ENCODE peak calls at places on chromosomes 12 and 14, in six cellular contexts. I, S, O, U, V and K are unnamed samples.

GRCh38 chr12:62600038-62600437 is 133.4 kb downstream of the MON2 start:
- DNase-seq in S (no peak), V (no peak), O (no peak), I (no peak), U (no peak), K (no peak)

GRCh38 chr12:11765817-11766794 is 116.6 kb downstream of the ETV6 start:
- DNase-seq in O (no peak), I (no peak), S (no peak), U (peak; percentile 15), V (no peak), K (peak; percentile 69)

GRCh38 chr12:123270380-123271181 is 1.1 kb downstream of the CDK2AP1 start:
- DNase-seq in O (peak; percentile 26), V (peak; percentile 61), U (no peak), S (no peak), I (no peak), K (peak; percentile 83)

GRCh38 chr12:107435072-107435471 is 250.5 kb upstream of the PWP1 start:
- DNase-seq in O (no peak), I (no peak), V (no peak), S (no peak), U (peak; percentile 17), K (no peak)

GRCh38 chr14:35378638-35379568 is 25.6 kb downstream of the NFKBIA start:
- DNase-seq in S (no peak), I (no peak), V (no peak), O (no peak), U (no peak), K (no peak)

GRCh38 chr12:129696405-129696804 is 207.4 kb downstream of the TMEM132D start:
- DNase-seq in O (no peak), U (peak; percentile 70), V (no peak), I (no peak), S (no peak), K (no peak)

GRCh38 chr14:76993743-76994142 is 34.8 kb downstream of the IRF2BPL start:
- DNase-seq in I (no peak), S (no peak), U (no peak), V (no peak), O (peak; percentile 81), K (no peak)

GRCh38 chr14:68341765-68342212 is 451.1 kb downstream of the ZFP36L1 start:
- DNase-seq in U (no peak), I (no peak), V (no peak), S (no peak), O (no peak), K (no peak)

GRCh38 chr14:63875311-63875710 is 22.5 kb downstream of the SYNE2 start:
- DNase-seq in I (no peak), U (no peak), S (no peak), V (no peak), O (no peak), K (no peak)

GRCh38 chr14:39491134-39491541 is 58.9 kb upstream of the FBXO33 start:
- DNase-seq in S (peak; percentile 4), V (peak; percentile 82), U (peak; percentile 55), O (no peak), I (no peak), K (no peak)

GRCh38 chr14:52124791-52125661 is 56.2 kb upstream of the NID2 start:
- DNase-seq in V (peak; percentile 43), I (no peak), O (no peak), S (no peak), U (peak; percentile 79), K (peak; percentile 95)

GRCh38 chr14:50038398-50039119 is 77.8 kb downstream of the VCPKMT start:
- DNase-seq in O (no peak), S (peak; percentile 67), I (no peak), V (no peak), U (peak; percentile 55), K (peak; percentile 93)

GRCh38 chr14:101912841-101913240 is 51.5 kb upstream of the DYNC1H1 start:
- DNase-seq in I (no peak), V (no peak), O (no peak), S (no peak), U (no peak), K (no peak)
- H3K36me3 ChIP-seq in I (peaks cover 55% of the 10 kb centered on the region), V (peaks cover 22% of the 10 kb centered on the region), O (peaks cover 50% of the 10 kb centered on the region), S (peaks cover 3% of the 10 kb centered on the region), U (no peaks in the 10 kb centered on the region), K (peaks cover 53% of the 10 kb centered on the region)

GRCh38 chr12:57724936-57725740 is 13.4 kb downstream of the AGAP2 start:
- DNase-seq in O (no peak), I (no peak), S (no peak), U (no peak), V (no peak), K (peak; percentile 74)
- H3K36me3 ChIP-seq in O (no peaks in the 10 kb centered on the region), I (peaks cover 42% of the 10 kb centered on the region), S (no peaks in the 10 kb centered on the region), U (no peaks in the 10 kb centered on the region), V (peaks cover 1% of the 10 kb centered on the region), K (peaks cover 4% of the 10 kb centered on the region)

DNA sequence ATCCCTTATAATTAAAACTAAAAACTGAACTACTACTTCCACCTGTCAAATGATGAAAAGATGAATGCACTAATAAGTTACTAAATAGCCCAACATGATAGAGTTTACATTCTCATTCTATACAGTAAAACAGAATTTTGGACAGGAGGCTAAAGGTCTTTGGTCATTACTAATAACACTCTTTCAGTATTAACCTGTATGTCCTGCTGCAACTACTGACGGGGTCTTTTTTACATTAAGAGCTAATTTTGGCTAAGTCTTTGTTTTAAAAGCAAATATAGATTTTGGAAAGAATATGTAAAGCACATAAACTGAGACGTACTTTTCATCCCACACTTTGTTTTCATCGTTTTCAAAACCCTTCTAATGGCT is 175.4 kb upstream of the CDKN3 start:
- DNase-seq in I (no peak), S (no peak), U (no peak), V (no peak), O (no peak), K (peak; percentile 58)
- H3K36me3 ChIP-seq in I (no peaks in the 10 kb centered on the region), S (no peaks in the 10 kb centered on the region), U (no peaks in the 10 kb centered on the region), V (no peaks in the 10 kb centered on the region), O (no peaks in the 10 kb centered on the region), K (no peaks in the 10 kb centered on the region)

DNA sequence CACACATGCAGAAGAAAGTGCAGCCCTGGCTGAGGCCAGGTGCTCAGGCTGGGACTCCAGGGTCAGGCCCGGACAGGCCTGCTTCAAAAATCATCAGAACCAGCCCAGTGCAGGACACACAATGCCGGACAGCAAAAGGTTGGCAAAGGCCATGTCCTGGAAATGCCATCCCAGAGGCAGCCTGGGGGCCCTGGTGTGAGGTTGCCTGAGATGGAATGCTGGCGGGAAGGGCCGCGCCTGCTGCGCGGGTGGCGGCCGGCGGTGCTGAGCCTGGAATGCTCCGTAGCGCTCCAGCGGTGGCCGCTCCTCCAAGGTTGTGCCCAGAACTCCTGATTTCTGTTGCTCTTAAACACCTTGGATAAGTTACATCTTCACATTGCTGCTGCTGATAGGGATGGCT is 21.7 kb upstream of the CRIP2 start:
- DNase-seq in O (no peak), I (no peak), V (no peak), U (no peak), S (no peak), K (no peak)
- H3K36me3 ChIP-seq in O (peaks cover 86% of the 10 kb centered on the region), I (no peaks in the 10 kb centered on the region), V (peaks cover 43% of the 10 kb centered on the region), U (peaks cover 15% of the 10 kb centered on the region), S (no peaks in the 10 kb centered on the region), K (peaks cover 29% of the 10 kb centered on the region)

GRCh38 chr14:23388996-23389395 is 12.2 kb downstream of the CMTM5 start:
- DNase-seq in S (no peak), O (no peak), U (no peak), I (no peak), V (no peak), K (no peak)
- H3K36me3 ChIP-seq in S (no peaks in the 10 kb centered on the region), O (no peaks in the 10 kb centered on the region), U (no peaks in the 10 kb centered on the region), I (no peaks in the 10 kb centered on the region), V (no peaks in the 10 kb centered on the region), K (no peaks in the 10 kb centered on the region)

GRCh38 chr12:48775991-48776649 is 12.8 kb downstream of the ADCY6 start:
- DNase-seq in I (no peak), V (no peak), O (no peak), S (no peak), U (no peak), K (peak; percentile 45)

GRCh38 chr12:48777501-48778400 is 11.1 kb downstream of the ADCY6 start:
- DNase-seq in U (peak; percentile 37), V (no peak), S (no peak), I (no peak), O (no peak), K (peak; percentile 85)

GRCh38 chr12:48773686-48774085 is 15.2 kb downstream of the ADCY6 start:
- DNase-seq in I (no peak), V (no peak), S (no peak), U (no peak), O (no peak), K (peak; percentile 19)

GRCh38 chr12:48776956-48777355 is 11.9 kb downstream of the ADCY6 start:
- DNase-seq in I (no peak), V (no peak), S (no peak), O (no peak), U (no peak), K (no peak)

GRCh38 chr12:48775299-48775698 is 13.6 kb downstream of the ADCY6 start:
- DNase-seq in O (no peak), I (no peak), S (no peak), U (no peak), V (no peak), K (peak; percentile 54)
- H3K36me3 ChIP-seq in O (no peaks in the 10 kb centered on the region), I (no peaks in the 10 kb centered on the region), S (no peaks in the 10 kb centered on the region), U (no peaks in the 10 kb centered on the region), V (no peaks in the 10 kb centered on the region), K (peaks cover 68% of the 10 kb centered on the region)